ENCODE peak calls at places on chromosome 11, in four cellular contexts. E, G, M and Q are unnamed samples.

GRCh38 chr11:118411523-118411922 is 10.1 kb downstream of the ATP5MG start:
- DNase-seq in E (no peak), G (no peak), M (peak; percentile 21), Q (no peak)

GRCh38 chr11:19553683-19554333 is 158.8 kb upstream of the NAV2 start:
- DNase-seq in E (peak; percentile 87), G (no peak), M (peak; percentile 49), Q (peak; percentile 63)

GRCh38 chr11:126406368-126406767 is 50.9 kb downstream of the ST3GAL4 start:
- DNase-seq in E (no peak), G (no peak), M (no peak), Q (no peak)

GRCh38 chr11:80632156-80632555 is 1191.3 kb upstream of the TENM4 start:
- DNase-seq in E (no peak), G (no peak), M (no peak), Q (no peak)

GRCh38 chr11:74141274-74141695 is 29.5 kb downstream of the C2CD3 start:
- DNase-seq in E (peak; percentile 12), G (no peak), M (peak; percentile 53), Q (no peak)

GRCh38 chr11:1153105-1153950 is 4.4 kb upstream of the MUC5AC start:
- DNase-seq in E (no peak), G (no peak), M (peak; percentile 7), Q (no peak)

GRCh38 chr11:128776434-128777284 is 82.8 kb downstream of the FLI1 start:
- DNase-seq in E (peak; percentile 82), G (no peak), M (no peak), Q (peak; percentile 59)

GRCh38 chr11:133070053-133070713 is 462.1 kb downstream of the OPCML start:
- DNase-seq in E (no peak), G (no peak), M (no peak), Q (no peak)

GRCh38 chr11:8327761-8328192 is 64.1 kb upstream of the LMO1 start:
- DNase-seq in E (no peak), G (peak; percentile 73), M (no peak), Q (no peak)

GRCh38 chr11:102476812-102477211 is 24.2 kb upstream of the TMEM123 start:
- DNase-seq in E (no peak), G (no peak), M (peak; percentile 95), Q (peak; percentile 43)

GRCh38 chr11:104618949-104619348 is 279.3 kb downstream of the CASP12 start:
- DNase-seq in E (no peak), G (no peak), M (no peak), Q (no peak)

GRCh38 chr11:28049338-28050216 is 58.4 kb downstream of the KIF18A start:
- DNase-seq in E (no peak), G (no peak), M (no peak), Q (no peak)

GRCh38 chr11:48063424-48063978 is 83.1 kb downstream of the PTPRJ start:
- DNase-seq in E (no peak), G (no peak), M (no peak), Q (no peak)

GRCh38 chr11:69326622-69327219 is 32.8 kb downstream of the MYEOV start:
- DNase-seq in E (no peak), G (no peak), M (no peak), Q (no peak)

GRCh38 chr11:9461760-9462134 is 935 bp downstream of the ZNF143 start:
- DNase-seq in E (no peak), G (no peak), M (peak; percentile 12), Q (peak; percentile 34)

GRCh38 chr11:69670158-69670845 is 4.9 kb downstream of the LTO1 start:
- DNase-seq in E (peak; percentile 89), G (no peak), M (peak; percentile 77), Q (peak; percentile 86)

DNA sequence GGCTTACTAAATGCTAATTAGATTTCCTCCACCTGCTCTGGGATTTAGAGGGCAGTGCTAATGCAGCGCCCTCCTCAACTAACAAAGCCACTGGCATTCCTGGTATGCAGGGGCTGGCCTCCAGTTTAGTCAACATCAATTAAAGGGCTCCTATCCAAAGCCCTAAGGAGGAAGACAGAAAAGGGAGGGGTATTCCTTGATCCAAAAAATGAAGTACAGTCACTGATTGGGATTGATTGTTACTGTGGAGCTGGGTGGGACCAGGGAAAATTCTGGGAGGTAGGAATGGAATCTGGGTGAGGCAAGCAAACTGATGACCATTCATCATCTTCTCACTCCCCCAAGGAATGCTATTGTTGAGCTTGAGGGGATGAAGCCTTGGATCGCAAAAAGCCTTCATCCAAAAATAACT is 52.2 kb downstream of the GAB2 start:
- DNase-seq in E (peak; percentile 67), G (no peak), M (peak; percentile 13), Q (no peak)
- TF ChIP-seq ETV6 in E (no peak), G (no peak), M (no peak), Q (no peak)

GRCh38 chr11:65487467-65488272 is 11.2 kb upstream of the MALAT1 start:
- DNase-seq in E (peak; percentile 96), G (no peak), M (peak; percentile 99), Q (peak; percentile 93)
- TF ChIP-seq ETV6 in E (no peak), G (no peak), M (no peak), Q (no peak)

DNA sequence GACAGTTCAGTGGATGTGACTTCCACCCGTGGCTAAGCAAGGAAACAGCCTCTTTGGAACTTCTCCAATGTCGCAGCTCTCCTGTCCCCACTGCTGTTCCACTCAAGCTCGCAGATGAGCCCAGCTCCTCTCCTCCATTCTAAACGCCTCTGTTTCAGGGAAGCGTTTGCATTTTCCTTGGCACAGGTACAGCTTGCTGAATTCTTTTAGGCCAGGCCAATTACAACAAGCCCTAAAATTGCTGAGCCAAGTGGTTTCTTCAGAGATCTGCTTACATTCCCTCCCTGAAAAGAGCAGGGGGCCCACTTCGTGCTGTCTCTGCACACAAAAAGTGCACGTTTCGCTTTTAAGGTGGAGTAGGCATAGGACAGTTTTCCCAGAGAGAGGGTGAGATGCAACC is 91.5 kb upstream of the BLID start:
- DNase-seq in E (no peak), G (no peak), M (no peak), Q (no peak)
- TF ChIP-seq ETV6 in E (no peak), G (no peak), M (no peak), Q (no peak)

GRCh38 chr11:36628765-36629199 is 30.7 kb upstream of the RAG2 start:
- DNase-seq in E (no peak), G (no peak), M (no peak), Q (no peak)

GRCh38 chr11:36628141-36628540 is 30.1 kb upstream of the RAG2 start:
- DNase-seq in E (no peak), G (no peak), M (no peak), Q (no peak)

GRCh38 chr11:36627471-36627870 is 29.4 kb upstream of the RAG2 start:
- DNase-seq in E (no peak), G (no peak), M (no peak), Q (no peak)

GRCh38 chr11:36622431-36623136 is 24.5 kb upstream of the RAG2 start:
- DNase-seq in E (no peak), G (no peak), M (peak; percentile 31), Q (peak; percentile 7)

DNA sequence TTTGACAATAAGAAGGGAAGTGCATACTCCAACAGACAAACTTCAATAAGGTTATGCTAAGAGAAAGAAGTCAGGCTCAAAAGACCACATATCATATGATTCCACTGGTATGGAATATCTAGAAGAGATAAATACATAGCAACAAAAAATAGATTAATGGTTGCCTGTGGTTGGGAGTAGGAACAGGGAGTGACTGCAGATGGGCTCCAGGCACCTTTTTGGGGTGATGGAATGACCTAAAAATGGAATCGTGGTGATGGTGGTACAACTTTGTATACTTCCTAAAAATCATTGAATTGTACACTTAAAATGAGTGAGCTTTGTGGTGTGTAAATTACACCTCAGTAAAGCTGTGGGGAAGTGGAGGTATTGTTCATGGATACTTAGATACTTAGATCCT is 29.0 kb upstream of the RAG2 start:
- DNase-seq in E (no peak), G (no peak), M (no peak), Q (no peak)
- TF ChIP-seq ETV6 in E (no peak), G (no peak), M (no peak), Q (no peak)

DNA sequence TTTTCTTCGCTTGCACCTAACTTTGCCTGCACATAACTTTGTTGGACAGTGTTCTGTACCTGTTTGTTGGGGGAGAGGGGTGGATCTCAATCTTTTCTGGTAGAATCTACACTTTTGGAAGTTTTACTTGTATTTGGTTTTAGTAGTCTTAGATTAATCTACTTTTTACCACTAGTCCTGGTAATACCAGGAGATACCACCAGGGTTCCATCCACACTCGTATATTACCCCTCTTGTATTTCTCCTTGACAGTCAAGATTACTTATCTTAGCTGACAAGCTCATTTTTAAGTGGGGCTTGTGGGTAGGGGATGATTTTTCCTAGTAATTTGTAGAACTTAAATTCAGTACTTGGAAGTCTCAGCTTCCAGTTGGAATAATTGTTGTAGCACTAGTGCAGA is 37.3 kb upstream of the TECTA start:
- DNase-seq in E (no peak), G (no peak), M (peak; percentile 10), Q (peak; percentile 17)
- TF ChIP-seq ETV6 in E (no peak), G (no peak), M (no peak), Q (no peak)

DNA sequence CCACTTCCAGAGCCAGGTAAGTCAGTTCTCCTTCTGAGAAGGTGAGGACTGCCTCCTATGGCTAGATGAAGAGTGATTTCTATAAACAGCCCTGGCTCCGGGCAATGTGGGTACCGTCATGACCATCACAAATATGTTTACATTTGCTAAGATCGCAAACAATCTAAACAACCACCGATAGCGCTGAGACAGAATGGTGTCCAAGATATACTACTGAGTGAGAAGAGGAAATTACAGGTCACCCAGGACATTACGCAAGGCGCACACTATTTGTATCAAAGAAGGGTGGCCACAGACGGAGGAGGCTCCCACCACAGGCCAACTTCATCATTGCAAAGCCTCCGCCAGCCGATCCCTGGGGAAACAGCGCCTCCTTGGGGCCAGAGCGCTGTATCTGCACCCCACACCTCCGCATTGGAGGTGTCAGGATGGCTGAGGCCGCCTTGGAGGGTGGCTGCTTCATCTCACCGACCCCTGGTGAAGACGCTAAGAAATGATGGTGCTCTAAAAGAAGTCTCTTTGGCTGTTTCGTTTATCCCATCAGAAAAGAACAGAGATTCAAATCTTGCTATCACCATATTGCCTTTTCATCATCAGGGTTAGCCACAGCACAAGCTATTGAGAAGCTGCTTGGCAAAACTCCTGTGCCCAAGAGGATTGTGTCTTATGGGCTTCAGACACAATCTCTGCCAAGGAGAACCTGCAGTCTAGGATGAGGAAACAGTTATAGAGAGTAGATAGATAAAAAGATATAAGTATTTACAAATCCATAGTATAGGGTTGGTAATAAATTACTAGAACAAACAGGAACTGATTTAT is 12.3 kb upstream of the ASRGL1 start:
- DNase-seq in E (peak; percentile 92), G (no peak), M (peak; percentile 70), Q (peak; percentile 79)
- TF ChIP-seq ETV6 in E (no peak), G (no peak), M (no peak), Q (no peak)

GRCh38 chr11:68314886-68315580 is 2.6 kb downstream of the LRP5 start:
- DNase-seq in E (no peak), G (no peak), M (peak; percentile 96), Q (peak; percentile 72)
- TF ChIP-seq ETV6 in E (no peak), G (no peak), M (no peak), Q (no peak)

DNA sequence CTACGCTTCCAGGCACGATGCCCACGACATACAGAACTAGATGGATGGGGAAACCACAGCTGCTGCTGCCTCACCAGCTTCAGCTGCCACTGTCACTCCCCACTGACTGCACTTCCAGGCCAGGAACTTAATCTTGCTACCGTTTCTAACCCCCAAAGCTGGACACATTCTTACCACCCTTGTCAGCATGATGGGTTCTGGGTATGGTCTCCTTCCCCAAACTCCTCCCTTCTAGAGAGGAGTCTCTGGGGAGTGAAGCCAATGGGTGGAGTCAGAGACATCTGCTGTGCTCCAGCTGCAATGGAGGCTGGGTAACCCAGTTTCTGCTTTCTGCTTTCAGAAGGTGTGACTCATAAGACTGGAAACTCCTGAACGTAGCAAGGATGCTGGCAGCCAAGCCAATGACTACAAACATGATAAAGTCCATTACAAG is 87.0 kb upstream of the THY1 start:
- DNase-seq in E (no peak), G (peak; percentile 76), M (no peak), Q (no peak)
- TF ChIP-seq ETV6 in E (no peak), G (no peak), M (no peak), Q (no peak)